ENCODE peak calls at places on chromosomes 11 and 22, in nine cellular contexts. One of them, this sample, is unnamed.

GRCh38 chr11:841981-842369 is 354 bp downstream of the POLR2L start:
- DNase-seq in HFFc6: no peak
- DNase-seq in brain microvascular endothelial cell: no peak
- DNase-seq in AG09319: no peak
- DNase-seq in AG10803: no peak
- DNase-seq in mammary epithelial cell: no peak
- DNase-seq in K562: no peak
- DNase-seq in right atrium auricular region: no peak
- DNase-seq in nephron progenitor cell: no peak
- DNase-seq in this sample: no peak

GRCh38 chr11:60699282-60699681 is at the start of gene MS4A8:
- DNase-seq in HFFc6: no peak
- DNase-seq in brain microvascular endothelial cell: no peak
- DNase-seq in AG09319: no peak
- DNase-seq in AG10803: no peak
- DNase-seq in mammary epithelial cell: no peak
- DNase-seq in K562: no peak
- DNase-seq in right atrium auricular region: no peak
- DNase-seq in nephron progenitor cell: no peak
- DNase-seq in this sample: no peak

GRCh38 chr11:35525501-35526175 is at the start of gene PAMR1:
- DNase-seq in HFFc6: peak; percentile 74
- DNase-seq in brain microvascular endothelial cell: peak; percentile 74
- DNase-seq in AG09319: peak; percentile 65
- DNase-seq in AG10803: peak; percentile 77
- DNase-seq in mammary epithelial cell: peak; percentile 60
- DNase-seq in K562: no peak
- DNase-seq in right atrium auricular region: peak; percentile 76
- DNase-seq in nephron progenitor cell: peak; percentile 75
- DNase-seq in this sample: no peak

GRCh38 chr11:86999859-87000753 is 37.6 kb upstream of the TMEM135 start:
- DNase-seq in HFFc6: peak; percentile 25
- DNase-seq in brain microvascular endothelial cell: peak; percentile 22
- DNase-seq in AG09319: peak; percentile 10
- DNase-seq in AG10803: no peak
- DNase-seq in mammary epithelial cell: peak; percentile 35
- DNase-seq in K562: peak; percentile 90
- DNase-seq in right atrium auricular region: no peak
- DNase-seq in nephron progenitor cell: no peak
- DNase-seq in this sample: no peak

GRCh38 chr11:2700415-2701211 is 819 bp upstream of the KCNQ1OT1 start:
- DNase-seq in HFFc6: no peak
- DNase-seq in brain microvascular endothelial cell: no peak
- DNase-seq in AG09319: no peak
- DNase-seq in AG10803: peak; percentile 26
- DNase-seq in mammary epithelial cell: no peak
- DNase-seq in K562: peak; percentile 75
- DNase-seq in right atrium auricular region: peak; percentile 72
- DNase-seq in nephron progenitor cell: peak; percentile 77
- DNase-seq in this sample: no peak

GRCh38 chr22:33579448-33580093 is 340.7 kb downstream of the LARGE1 start:
- DNase-seq in HFFc6: peak; percentile 29
- DNase-seq in brain microvascular endothelial cell: peak; percentile 58
- DNase-seq in AG09319: peak; percentile 11
- DNase-seq in AG10803: peak; percentile 47
- DNase-seq in mammary epithelial cell: peak; percentile 28
- DNase-seq in K562: peak; percentile 41
- DNase-seq in right atrium auricular region: peak; percentile 73
- DNase-seq in nephron progenitor cell: peak; percentile 69
- DNase-seq in this sample: peak; percentile 25

GRCh38 chr22:46986788-46987187 is 224.3 kb downstream of the TBC1D22A start:
- DNase-seq in HFFc6: no peak
- DNase-seq in brain microvascular endothelial cell: no peak
- DNase-seq in AG09319: no peak
- DNase-seq in AG10803: no peak
- DNase-seq in mammary epithelial cell: no peak
- DNase-seq in K562: no peak
- DNase-seq in right atrium auricular region: no peak
- DNase-seq in nephron progenitor cell: no peak
- DNase-seq in this sample: no peak

GRCh38 chr11:32949739-32950138 is 57.1 kb downstream of the QSER1 start:
- DNase-seq in HFFc6: no peak
- DNase-seq in brain microvascular endothelial cell: no peak
- DNase-seq in AG09319: no peak
- DNase-seq in AG10803: no peak
- DNase-seq in mammary epithelial cell: no peak
- DNase-seq in K562: no peak
- DNase-seq in right atrium auricular region: no peak
- DNase-seq in nephron progenitor cell: no peak
- DNase-seq in this sample: no peak

GRCh38 chr22:19352766-19353165 is 61.2 kb upstream of the CLTCL1 start:
- DNase-seq in HFFc6: no peak
- DNase-seq in brain microvascular endothelial cell: no peak
- DNase-seq in AG09319: no peak
- DNase-seq in AG10803: no peak
- DNase-seq in mammary epithelial cell: no peak
- DNase-seq in K562: no peak
- DNase-seq in right atrium auricular region: no peak
- DNase-seq in nephron progenitor cell: no peak
- DNase-seq in this sample: no peak

GRCh38 chr11:68684385-68685356 is at the start of gene GAL:
- DNase-seq in HFFc6: no peak
- DNase-seq in brain microvascular endothelial cell: no peak
- DNase-seq in AG09319: no peak
- DNase-seq in AG10803: no peak
- DNase-seq in mammary epithelial cell: no peak
- DNase-seq in K562: peak; percentile 85
- DNase-seq in right atrium auricular region: no peak
- DNase-seq in nephron progenitor cell: peak; percentile 61
- DNase-seq in this sample: no peak

GRCh38 chr11:71373791-71374454 is 74.3 kb downstream of the DHCR7 start:
- DNase-seq in HFFc6: no peak
- DNase-seq in brain microvascular endothelial cell: no peak
- DNase-seq in AG09319: no peak
- DNase-seq in AG10803: no peak
- DNase-seq in mammary epithelial cell: no peak
- DNase-seq in K562: no peak
- DNase-seq in right atrium auricular region: no peak
- DNase-seq in nephron progenitor cell: no peak
- DNase-seq in this sample: no peak

GRCh38 chr11:17722000-17722643 is 2.8 kb downstream of the MYOD1 start:
- DNase-seq in HFFc6: peak; percentile 11
- DNase-seq in brain microvascular endothelial cell: no peak
- DNase-seq in AG09319: no peak
- DNase-seq in AG10803: no peak
- DNase-seq in mammary epithelial cell: no peak
- DNase-seq in K562: peak; percentile 41
- DNase-seq in right atrium auricular region: no peak
- DNase-seq in nephron progenitor cell: peak; percentile 46
- DNase-seq in this sample: no peak
- TF ChIP-seq CTCF in HFFc6: peak; percentile 69
- TF ChIP-seq CTCF in brain microvascular endothelial cell: peak; percentile 78
- TF ChIP-seq CTCF in AG09319: peak; percentile 35
- TF ChIP-seq CTCF in AG10803: peak; percentile 57
- TF ChIP-seq CTCF in mammary epithelial cell: no peak
- TF ChIP-seq CTCF in K562: peak; percentile 60
- TF ChIP-seq CTCF in right atrium auricular region: no peak
- TF ChIP-seq CTCF in nephron progenitor cell: peak; percentile 39
- TF ChIP-seq CTCF in this sample: no peak

GRCh38 chr22:38289583-38290082 is 16.8 kb upstream of the TMEM184B start:
- DNase-seq in HFFc6: no peak
- DNase-seq in brain microvascular endothelial cell: no peak
- DNase-seq in AG09319: no peak
- DNase-seq in AG10803: no peak
- DNase-seq in mammary epithelial cell: no peak
- DNase-seq in K562: no peak
- DNase-seq in right atrium auricular region: no peak
- DNase-seq in nephron progenitor cell: no peak
- DNase-seq in this sample: no peak

GRCh38 chr22:38290347-38290746 is 17.5 kb upstream of the TMEM184B start:
- DNase-seq in HFFc6: no peak
- DNase-seq in brain microvascular endothelial cell: no peak
- DNase-seq in AG09319: no peak
- DNase-seq in AG10803: no peak
- DNase-seq in mammary epithelial cell: no peak
- DNase-seq in K562: no peak
- DNase-seq in right atrium auricular region: no peak
- DNase-seq in nephron progenitor cell: no peak
- DNase-seq in this sample: no peak

GRCh38 chr22:38292694-38293093 is 19.9 kb upstream of the TMEM184B start:
- DNase-seq in HFFc6: no peak
- DNase-seq in brain microvascular endothelial cell: peak; percentile 36
- DNase-seq in AG09319: no peak
- DNase-seq in AG10803: no peak
- DNase-seq in mammary epithelial cell: no peak
- DNase-seq in K562: no peak
- DNase-seq in right atrium auricular region: no peak
- DNase-seq in nephron progenitor cell: no peak
- DNase-seq in this sample: no peak

GRCh38 chr22:38294193-38294592 is 21.4 kb upstream of the TMEM184B start:
- DNase-seq in HFFc6: no peak
- DNase-seq in brain microvascular endothelial cell: no peak
- DNase-seq in AG09319: no peak
- DNase-seq in AG10803: no peak
- DNase-seq in mammary epithelial cell: no peak
- DNase-seq in K562: no peak
- DNase-seq in right atrium auricular region: no peak
- DNase-seq in nephron progenitor cell: no peak
- DNase-seq in this sample: no peak

DNA sequence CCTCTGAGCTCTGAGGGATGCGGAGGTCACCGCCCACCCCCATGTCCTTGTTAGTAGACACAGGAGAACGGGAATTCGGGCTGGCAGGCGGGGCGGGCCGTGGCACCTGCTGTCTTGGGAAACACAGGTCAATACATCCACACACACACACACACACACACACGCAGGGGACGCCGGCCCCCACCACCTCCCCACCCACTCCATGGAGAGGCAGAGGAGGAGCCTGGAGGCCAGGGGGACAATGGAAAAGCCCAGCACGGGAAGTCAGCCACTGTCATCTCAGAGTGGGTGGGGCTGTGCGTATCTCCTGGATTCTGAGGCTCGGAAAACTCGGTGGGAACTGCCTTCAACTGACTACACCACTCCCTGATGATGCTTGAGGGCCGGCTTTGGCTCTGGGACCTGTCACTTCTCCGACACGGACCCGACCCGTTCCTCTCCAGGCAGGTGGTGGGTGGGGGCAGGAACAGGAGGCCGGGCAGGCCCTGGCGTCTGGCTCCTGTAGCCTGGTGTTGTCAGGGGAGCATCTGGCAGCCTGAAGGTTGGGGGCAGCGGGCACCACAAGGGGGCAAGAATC is 18.5 kb upstream of the TMEM184B start:
- DNase-seq in HFFc6: no peak
- DNase-seq in brain microvascular endothelial cell: no peak
- DNase-seq in AG09319: no peak
- DNase-seq in AG10803: no peak
- DNase-seq in mammary epithelial cell: no peak
- DNase-seq in K562: no peak
- DNase-seq in right atrium auricular region: no peak
- DNase-seq in nephron progenitor cell: no peak
- DNase-seq in this sample: no peak
- TF ChIP-seq CTCF in HFFc6: peak; percentile 15
- TF ChIP-seq CTCF in brain microvascular endothelial cell: peak; percentile 23
- TF ChIP-seq CTCF in AG09319: no peak
- TF ChIP-seq CTCF in AG10803: no peak
- TF ChIP-seq CTCF in mammary epithelial cell: no peak
- TF ChIP-seq CTCF in K562: no peak
- TF ChIP-seq CTCF in right atrium auricular region: no peak
- TF ChIP-seq CTCF in nephron progenitor cell: no peak
- TF ChIP-seq CTCF in this sample: no peak

DNA sequence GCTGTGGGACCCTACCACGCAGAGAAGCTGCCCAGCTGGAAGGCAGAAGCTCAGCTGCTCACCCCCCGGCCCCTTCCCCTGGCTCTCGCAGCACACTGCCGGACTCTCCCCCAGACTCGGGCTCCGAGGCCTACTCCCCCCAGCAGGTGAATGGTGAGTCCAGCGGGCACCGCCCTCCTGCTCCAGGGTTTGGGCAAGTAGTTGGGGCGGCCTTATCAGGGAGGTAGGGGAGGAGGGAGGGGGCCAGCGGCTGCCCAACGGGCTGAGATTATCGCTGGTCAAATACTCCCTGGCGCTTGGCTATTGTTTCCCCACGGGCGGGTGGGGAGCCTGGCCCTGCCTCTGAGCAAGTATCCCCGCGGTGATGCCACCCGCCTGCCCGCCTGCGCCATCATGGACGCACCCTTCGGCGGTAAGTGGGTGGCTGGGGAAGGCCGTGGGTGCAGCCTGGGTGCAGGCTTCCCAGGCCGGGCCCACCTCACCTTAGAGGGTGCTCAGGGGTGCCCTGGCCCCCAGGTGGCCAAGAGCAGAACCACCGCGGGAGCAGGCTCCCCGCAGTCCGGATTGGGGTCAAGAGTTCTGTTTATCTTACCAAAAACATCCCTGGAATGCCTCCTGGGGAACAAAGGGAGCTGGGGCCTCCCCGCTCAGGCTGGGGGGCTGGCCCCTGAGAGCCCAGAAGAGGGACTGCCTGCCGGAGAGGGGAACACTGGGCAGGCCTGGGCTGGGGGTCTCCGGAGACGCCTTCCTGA is 16.9 kb downstream of the MYRF start:
- DNase-seq in HFFc6: no peak
- DNase-seq in brain microvascular endothelial cell: peak; percentile 19
- DNase-seq in AG09319: no peak
- DNase-seq in AG10803: no peak
- DNase-seq in mammary epithelial cell: no peak
- DNase-seq in K562: peak; percentile 47
- DNase-seq in right atrium auricular region: no peak
- DNase-seq in nephron progenitor cell: peak; percentile 48
- DNase-seq in this sample: no peak
- TF ChIP-seq CTCF in HFFc6: peak; percentile 71
- TF ChIP-seq CTCF in brain microvascular endothelial cell: peak; percentile 65
- TF ChIP-seq CTCF in AG09319: no peak
- TF ChIP-seq CTCF in AG10803: no peak
- TF ChIP-seq CTCF in mammary epithelial cell: no peak
- TF ChIP-seq CTCF in K562: peak; percentile 34
- TF ChIP-seq CTCF in right atrium auricular region: no peak
- TF ChIP-seq CTCF in nephron progenitor cell: peak; percentile 50
- TF ChIP-seq CTCF in this sample: no peak

DNA sequence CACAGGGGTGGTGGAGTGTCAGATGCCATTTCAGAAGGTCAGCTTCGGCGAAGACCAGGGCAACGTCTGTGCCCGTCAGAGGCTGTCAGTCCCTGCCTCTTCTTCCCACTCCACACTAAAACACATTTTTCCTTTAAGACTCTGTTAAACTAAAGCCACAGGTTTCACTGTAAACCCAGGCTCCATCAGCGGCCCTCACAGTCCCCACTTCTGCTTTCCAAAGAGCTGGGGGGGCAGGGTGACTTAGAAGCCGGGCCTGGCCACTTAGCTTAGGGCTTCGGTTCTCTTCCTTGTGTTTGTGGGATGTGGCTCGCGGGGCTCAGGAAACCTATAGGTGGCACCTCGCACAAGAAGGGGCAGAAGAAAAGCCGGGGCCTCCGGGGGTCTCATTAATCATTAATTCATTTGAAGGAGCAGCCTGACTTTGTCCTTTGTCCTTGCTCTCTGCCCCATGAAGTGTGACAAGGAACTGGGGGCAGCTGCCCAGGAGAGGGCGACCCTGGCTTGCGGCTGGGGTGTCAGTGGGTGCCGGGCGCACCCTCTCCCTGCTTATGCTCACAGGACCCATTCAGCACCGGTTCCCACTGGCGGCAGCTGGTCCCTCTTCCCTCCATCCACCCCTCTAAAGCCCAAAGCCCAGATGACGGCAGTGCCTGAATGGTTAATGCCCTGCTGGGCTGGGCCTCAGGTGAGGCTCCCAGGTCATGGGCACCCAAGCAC is 4.1 kb downstream of the SLC25A45 start:
- DNase-seq in HFFc6: no peak
- DNase-seq in brain microvascular endothelial cell: no peak
- DNase-seq in AG09319: no peak
- DNase-seq in AG10803: no peak
- DNase-seq in mammary epithelial cell: no peak
- DNase-seq in K562: no peak
- DNase-seq in right atrium auricular region: no peak
- DNase-seq in nephron progenitor cell: no peak
- DNase-seq in this sample: no peak
- TF ChIP-seq CTCF in HFFc6: no peak
- TF ChIP-seq CTCF in brain microvascular endothelial cell: peak; percentile 9
- TF ChIP-seq CTCF in AG09319: no peak
- TF ChIP-seq CTCF in AG10803: no peak
- TF ChIP-seq CTCF in mammary epithelial cell: no peak
- TF ChIP-seq CTCF in K562: no peak
- TF ChIP-seq CTCF in right atrium auricular region: no peak
- TF ChIP-seq CTCF in nephron progenitor cell: no peak
- TF ChIP-seq CTCF in this sample: no peak